ENCODE peak calls at places on chromosome 2, in six cellular contexts. A is CD4-positive, alpha-beta T cell; F is endothelial cell of umbilical vein; E is foreskin fibroblast; H is progenitor cell of endocrine pancreas; D is astrocyte. R is an unnamed sample.

GRCh38 chr2:190881480-190882326 is 1.1 kb downstream of the GLS start:
- DNase-seq in F (peak; percentile 84), H (peak; percentile 38), E (peak; percentile 81), D (peak; percentile 68), A (peak; percentile 49), R (no peak)

GRCh38 chr2:212135739-212136138 is 402.9 kb downstream of the ERBB4 start:
- DNase-seq in F (peak; percentile 49), A (no peak), E (peak; percentile 13), H (no peak), D (peak; percentile 15), R (peak; percentile 13)

GRCh38 chr2:108889907-108890306 is 99.1 kb downstream of the EDAR start:
- DNase-seq in H (no peak), A (no peak), F (no peak), D (no peak), E (no peak), R (no peak)

GRCh38 chr2:237509905-237510304 is 22.9 kb downstream of the MLPH start:
- DNase-seq in H (no peak), A (no peak), F (peak; percentile 53), D (no peak), E (no peak), R (no peak)

GRCh38 chr2:235511187-235511661 is 17.4 kb downstream of the AGAP1 start:
- DNase-seq in H (no peak), F (peak; percentile 88), E (peak; percentile 80), A (no peak), D (peak; percentile 88), R (peak; percentile 41)

GRCh38 chr2:226184940-226185575 is 614.6 kb downstream of the IRS1 start:
- DNase-seq in A (no peak), H (no peak), D (peak; percentile 63), E (peak; percentile 85), F (no peak), R (no peak)

GRCh38 chr2:103963331-103963730 is 890.6 kb upstream of the POU3F3 start:
- DNase-seq in H (no peak), D (no peak), F (no peak), A (no peak), E (no peak), R (no peak)

GRCh38 chr2:23668756-23669304 is 258.1 kb downstream of the ATAD2B start:
- DNase-seq in H (no peak), F (no peak), E (no peak), A (no peak), D (no peak), R (no peak)

GRCh38 chr2:159126653-159127052 is 158.2 kb downstream of the TANC1 start:
- DNase-seq in E (peak; percentile 69), F (no peak), D (peak; percentile 98), A (no peak), H (no peak), R (no peak)

GRCh38 chr2:120552800-120553471 is 182.7 kb upstream of the GLI2 start:
- DNase-seq in H (peak; percentile 80), D (peak; percentile 44), A (no peak), E (peak; percentile 33), F (peak; percentile 97), R (no peak)

GRCh38 chr2:63226297-63226696 is 175.7 kb downstream of the OTX1 start:
- DNase-seq in H (no peak), E (no peak), D (no peak), F (no peak), A (no peak), R (no peak)

GRCh38 chr2:152504618-152505017 is 169.6 kb downstream of the FMNL2 start:
- DNase-seq in H (no peak), E (no peak), A (no peak), F (no peak), D (peak; percentile 74), R (no peak)

GRCh38 chr2:120343433-120344105 is 2.4 kb upstream of the INHBB start:
- DNase-seq in E (peak; percentile 92), H (peak; percentile 75), A (peak; percentile 27), F (peak; percentile 66), D (peak; percentile 35), R (peak; percentile 29)

GRCh38 chr2:196606516-196606915 is 33.0 kb upstream of the CCDC150 start:
- DNase-seq in A (no peak), F (peak; percentile 92), D (no peak), H (no peak), E (no peak), R (no peak)

GRCh38 chr2:61419570-61419969 is 51.3 kb downstream of the USP34 start:
- DNase-seq in H (no peak), D (no peak), E (no peak), A (no peak), F (no peak), R (no peak)

GRCh38 chr2:239677455-239678185 is 276.8 kb upstream of the HDAC4 start:
- DNase-seq in D (no peak), F (no peak), H (no peak), E (no peak), A (no peak), R (no peak)

GRCh38 chr2:233807215-233807865 is 29.2 kb downstream of the MROH2A start:
- DNase-seq in D (no peak), F (no peak), E (no peak), H (peak; percentile 4), A (no peak), R (no peak)

GRCh38 chr2:119803101-119803500 is 43.4 kb downstream of the PTPN4 start:
- DNase-seq in D (no peak), H (no peak), F (peak; percentile 52), E (no peak), A (no peak), R (no peak)

GRCh38 chr2:204051476-204051875 is 114.9 kb downstream of the ICOS start:
- DNase-seq in E (no peak), H (no peak), F (peak; percentile 14), A (no peak), D (no peak), R (no peak)

GRCh38 chr2:241541564-241542277 is 16.8 kb upstream of the BOK start:
- DNase-seq in A (no peak), D (no peak), F (no peak), H (no peak), E (no peak), R (no peak)

GRCh38 chr2:226564667-226565066 is 235.0 kb downstream of the IRS1 start:
- DNase-seq in A (no peak), H (no peak), E (no peak), D (no peak), F (no peak), R (no peak)

GRCh38 chr2:226336283-226336682 is 463.3 kb downstream of the IRS1 start:
- DNase-seq in F (no peak), H (no peak), A (no peak), D (no peak), E (no peak), R (no peak)

GRCh38 chr2:232937278-232937906 is 67.3 kb downstream of the SNORC start:
- DNase-seq in A (no peak), F (no peak), H (no peak), E (peak; percentile 79), D (peak; percentile 65), R (no peak)

GRCh38 chr2:23520256-23520655 is 135.3 kb downstream of the KLHL29 start:
- DNase-seq in H (no peak), E (no peak), A (no peak), F (no peak), D (no peak), R (no peak)

GRCh38 chr2:195658541-195658890 is 1.5 kb downstream of the SLC39A10 start:
- DNase-seq in D (peak; percentile 86), E (peak; percentile 85), A (no peak), F (peak; percentile 85), H (no peak), R (peak; percentile 39)

GRCh38 chr2:134281815-134282419 is 28.0 kb downstream of the MGAT5 start:
- DNase-seq in E (no peak), H (no peak), F (no peak), A (no peak), D (no peak), R (no peak)

GRCh38 chr2:105118960-105119359 is 81.1 kb downstream of the MRPS9 start:
- DNase-seq in F (peak; percentile 5), D (no peak), A (no peak), H (peak; percentile 31), E (no peak), R (no peak)

GRCh38 chr2:3635171-3636008 is 22.6 kb upstream of the ALLC start:
- DNase-seq in A (no peak), D (no peak), H (no peak), E (peak; percentile 63), F (no peak), R (no peak)

GRCh38 chr2:239290618-239291504 is 110.0 kb downstream of the HDAC4 start:
- DNase-seq in H (no peak), E (no peak), D (peak; percentile 80), F (no peak), A (no peak), R (no peak)

GRCh38 chr2:49335546-49335945 is 181.2 kb upstream of the FSHR start:
- DNase-seq in D (no peak), A (no peak), F (no peak), H (no peak), E (no peak), R (no peak)

GRCh38 chr2:139031722-139032121 is 251.5 kb upstream of the NXPH2 start:
- DNase-seq in H (no peak), E (no peak), F (no peak), A (no peak), D (peak; percentile 5), R (no peak)

GRCh38 chr2:106104332-106105062 is 89.6 kb downstream of the UXS1 start:
- DNase-seq in H (peak; percentile 48), D (peak; percentile 26), E (peak; percentile 79), F (peak; percentile 63), A (peak; percentile 58), R (no peak)

GRCh38 chr2:57443985-57444501 is 602.6 kb upstream of the VRK2 start:
- DNase-seq in F (no peak), A (no peak), E (no peak), H (no peak), D (peak; percentile 63), R (no peak)

GRCh38 chr2:10239561-10239967 is 63.1 kb upstream of the HPCAL1 start:
- DNase-seq in D (no peak), H (no peak), F (no peak), E (no peak), A (no peak), R (no peak)
- TF ChIP-seq CTCF in D (no peak), H (peak; percentile 39), F (no peak), E (no peak), A (no peak), R (peak; percentile 6)

GRCh38 chr2:7034313-7034712 is 117.1 kb downstream of the RNF144A start:
- DNase-seq in A (no peak), F (no peak), D (no peak), E (peak; percentile 27), H (no peak), R (no peak)
- TF ChIP-seq CTCF in A (no peak), F (peak; percentile 7), D (no peak), E (no peak), H (no peak), R (no peak)

DNA sequence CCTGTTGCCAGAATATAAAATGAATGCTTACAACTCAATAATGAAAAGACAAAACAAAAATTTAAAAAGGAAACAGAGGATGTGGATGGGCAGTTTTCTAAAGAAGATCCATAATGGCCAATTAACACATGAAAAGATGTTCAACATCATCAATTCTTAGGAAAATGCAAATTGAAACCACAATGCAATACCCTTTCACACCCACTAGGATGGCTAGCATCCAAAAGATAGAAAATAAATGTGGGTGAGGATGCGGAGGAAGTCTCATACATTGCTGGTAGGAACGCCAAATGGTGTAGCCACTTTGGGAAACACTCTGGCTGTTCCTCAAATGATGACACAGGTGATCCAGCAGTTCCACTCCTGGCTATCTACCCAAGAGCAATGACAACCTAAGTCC is 130.5 kb downstream of the TNS1 start:
- DNase-seq in F (no peak), E (no peak), D (no peak), A (no peak), H (no peak), R (no peak)
- TF ChIP-seq CTCF in F (no peak), E (no peak), D (no peak), A (no peak), H (no peak), R (no peak)

GRCh38 chr2:231017250-231017636 is 20.1 kb upstream of the C2orf72 start:
- DNase-seq in A (no peak), F (no peak), D (no peak), E (no peak), H (no peak), R (no peak)
- TF ChIP-seq CTCF in A (no peak), F (no peak), D (no peak), E (no peak), H (no peak), R (no peak)

R was measured in AG09309.